ENCODE peak calls at places on chromosomes 16 and 17, in nine cellular contexts. W is GM12864; C is stimulated activated CD8-positive, alpha-beta memory T cell treated with anti-CD3 and anti-CD28 coated beads, Interleukin-4, amount 100 ng/mL, for 48 hours; G is GM04504; Z is tibial artery; A is activated T-cell treated with anti-CD3 and anti-CD28 coated beads, Interleukin-2, amount 50 U/mL, for 72 hours; E is stimulated activated CD4-positive, alpha-beta T cell treated with anti-CD3 and anti-CD28 coated beads, Interleukin-1b, Interleukin-23, amount 100 ng/mL, for 1 hour; T is HAP-1; D is memory B cell. M is an unnamed sample.

GRCh38 chr17:83115202-83115651 is 35.8 kb downstream of the METRNL start:
- DNase-seq in W (no peak), C (no peak), G (no peak), Z (no peak), A (no peak), E (no peak), T (no peak), D (no peak), M (no peak)

GRCh38 chr16:57801098-57801855 is 1.0 kb downstream of the KIFC3 start:
- DNase-seq in W (no peak), C (no peak), G (no peak), Z (no peak), A (no peak), E (no peak), T (no peak), D (no peak), M (no peak)

GRCh38 chr17:31678431-31678830 is 180.6 kb downstream of the COPRS start:
- DNase-seq in W (no peak), C (peak), G (no peak), Z (no peak), A (no peak), E (no peak), T (no peak), D (no peak), M (no peak)

GRCh38 chr17:47288531-47289116 is 35.0 kb downstream of the ITGB3 start:
- DNase-seq in W (no peak), C (no peak), G (no peak), Z (no peak), A (no peak), E (no peak), T (no peak), D (no peak), M (no peak)

GRCh38 chr16:51636913-51637743 is 486.1 kb upstream of the SALL1 start:
- DNase-seq in W (no peak), C (no peak), G (peak), Z (no peak), A (no peak), E (no peak), T (peak), D (no peak), M (no peak)

GRCh38 chr16:27242868-27243590 is 25.5 kb downstream of the NSMCE1 start:
- DNase-seq in W (no peak), C (peak), G (peak), Z (peak), A (no peak), E (no peak), T (no peak), D (no peak), M (no peak)

GRCh38 chr16:1734123-1734522 is 28.1 kb downstream of the MAPK8IP3 start:
- DNase-seq in W (no peak), C (no peak), G (no peak), Z (no peak), A (no peak), E (no peak), T (no peak), D (no peak), M (no peak)

GRCh38 chr17:59848778-59849177 is 44.0 kb downstream of the TUBD1 start:
- DNase-seq in W (peak), C (peak), G (no peak), Z (peak), A (peak), E (no peak), T (peak), D (no peak), M (peak)

GRCh38 chr17:15169676-15170075 is 95.5 kb downstream of the PMP22 start:
- DNase-seq in W (no peak), C (no peak), G (peak), Z (no peak), A (no peak), E (no peak), T (no peak), D (no peak), M (no peak)

GRCh38 chr16:590165-590874 is 454 bp downstream of the RAB40C start:
- DNase-seq in W (no peak), C (no peak), G (no peak), Z (no peak), A (no peak), E (no peak), T (no peak), D (no peak), M (no peak)

GRCh38 chr17:8153550-8153956 is 1.3 kb upstream of the PER1 start:
- DNase-seq in W (no peak), C (peak), G (peak), Z (peak), A (peak), E (no peak), T (peak), D (no peak), M (peak)

GRCh38 chr16:81036751-81037350 is 1.2 kb downstream of the ATMIN start:
- DNase-seq in W (no peak), C (no peak), G (no peak), Z (no peak), A (no peak), E (no peak), T (no peak), D (no peak), M (no peak)

GRCh38 chr17:67018429-67019125 is 25.8 kb upstream of the CACNG1 start:
- DNase-seq in W (no peak), C (no peak), G (no peak), Z (no peak), A (no peak), E (no peak), T (no peak), D (no peak), M (no peak)

GRCh38 chr17:4968916-4969550 is 1.4 kb upstream of the SPAG7 start:
- DNase-seq in W (no peak), C (peak), G (no peak), Z (no peak), A (peak), E (no peak), T (no peak), D (no peak), M (no peak)

GRCh38 chr17:50060951-50061712 is 5.2 kb downstream of the ITGA3 start:
- DNase-seq in W (no peak), C (no peak), G (no peak), Z (peak), A (no peak), E (no peak), T (no peak), D (no peak), M (peak)

GRCh38 chr17:70668276-70668937 is 499.1 kb downstream of the KCNJ2 start:
- DNase-seq in W (no peak), C (no peak), G (no peak), Z (no peak), A (no peak), E (no peak), T (no peak), D (no peak), M (no peak)

GRCh38 chr16:77856455-77857138 is 68.2 kb downstream of the VAT1L start:
- DNase-seq in W (no peak), C (no peak), G (no peak), Z (no peak), A (no peak), E (no peak), T (no peak), D (no peak), M (no peak)

GRCh38 chr16:55102077-55102476 is 171.4 kb downstream of the IRX5 start:
- DNase-seq in W (no peak), C (no peak), G (no peak), Z (no peak), A (no peak), E (no peak), T (no peak), D (no peak), M (no peak)

GRCh38 chr16:89584768-89585549 is 9.4 kb downstream of the CPNE7 start:
- DNase-seq in W (no peak), C (no peak), G (no peak), Z (no peak), A (no peak), E (no peak), T (no peak), D (no peak), M (no peak)

GRCh38 chr16:51337662-51338061 is 186.6 kb upstream of the SALL1 start:
- DNase-seq in W (no peak), C (no peak), G (no peak), Z (no peak), A (no peak), E (no peak), T (peak), D (no peak), M (no peak)

GRCh38 chr16:1890701-1891035 is 18.7 kb upstream of the MEIOB start:
- DNase-seq in W (no peak), C (no peak), G (no peak), Z (no peak), A (no peak), E (no peak), T (no peak), D (no peak), M (no peak)

GRCh38 chr17:386145-386876 is 33.7 kb upstream of the RPH3AL start:
- DNase-seq in W (no peak), C (peak), G (peak), Z (peak), A (peak), E (peak), T (peak), D (peak), M (peak)

GRCh38 chr16:2450535-2450934 is 9.4 kb upstream of the TEDC2 start:
- DNase-seq in W (no peak), C (no peak), G (no peak), Z (no peak), A (no peak), E (no peak), T (no peak), D (no peak), M (no peak)

GRCh38 chr16:87332150-87332549 is 15.0 kb upstream of the C16orf95 start:
- DNase-seq in W (no peak), C (no peak), G (no peak), Z (peak), A (no peak), E (no peak), T (no peak), D (no peak), M (no peak)

GRCh38 chr17:12765544-12765943 is 23.8 kb upstream of the ARHGAP44 start:
- DNase-seq in W (no peak), C (no peak), G (no peak), Z (peak), A (no peak), E (no peak), T (no peak), D (no peak), M (no peak)

GRCh38 chr17:58224315-58224714 is 5.3 kb upstream of the MKS1 start:
- DNase-seq in W (no peak), C (no peak), G (peak), Z (no peak), A (no peak), E (no peak), T (no peak), D (no peak), M (no peak)

GRCh38 chr17:83109793-83110645 is 30.6 kb downstream of the METRNL start:
- DNase-seq in W (no peak), C (no peak), G (peak), Z (peak), A (no peak), E (no peak), T (peak), D (no peak), M (peak)

M was measured in cardiac septum.